ENCODE peak calls at places on chromosomes 5 and 9, in eight cellular contexts. R is left kidney; Q is T-helper 2 cell; V is GM13977; I is occipital lobe; D is amniotic epithelial cell; F is CD4-positive, alpha-beta T cell; T is GM23338. A is an unnamed sample.
A peak's percentile ranks its signal among the peaks of the same experiment; 100 is the strongest.

GRCh38 chr5:117803533-117803932 is 1184.8 kb downstream of the DTWD2 start:
- DNase-seq in R (no peak), Q (no peak), V (no peak), I (no peak), D (peak; percentile 96), F (no peak), T (no peak), A (no peak)

GRCh38 chr9:38311382-38312270 is 80.9 kb upstream of the ALDH1B1 start:
- DNase-seq in R (peak; percentile 80), Q (no peak), V (no peak), I (no peak), D (no peak), F (no peak), T (peak; percentile 32), A (no peak)

GRCh38 chr9:111161015-111161415 is 122.7 kb upstream of the LPAR1 start:
- DNase-seq in R (peak; percentile 78), Q (no peak), V (no peak), I (no peak), D (peak; percentile 65), F (no peak), T (no peak), A (no peak)

GRCh38 chr9:68446836-68447235 is 90.4 kb downstream of the PGM5 start:
- DNase-seq in R (peak; percentile 91), Q (no peak), V (no peak), I (no peak), D (no peak), F (no peak), T (no peak), A (no peak)

GRCh38 chr5:133273661-133274596 is 222.1 kb downstream of the HSPA4 start:
- DNase-seq in R (peak; percentile 44), Q (no peak), V (no peak), I (peak; percentile 36), D (peak; percentile 37), F (no peak), T (no peak), A (no peak)

GRCh38 chr9:100213730-100214477 is 114.9 kb downstream of the INVS start:
- DNase-seq in R (no peak), Q (no peak), V (no peak), I (no peak), D (peak; percentile 87), F (no peak), T (peak; percentile 56), A (no peak)

GRCh38 chr5:142664634-142665033 is 21.3 kb downstream of the FGF1 start:
- DNase-seq in R (no peak), Q (no peak), V (no peak), I (no peak), D (no peak), F (no peak), T (no peak), A (no peak)

GRCh38 chr9:4700932-4701331 is 21.6 kb downstream of the CDC37L1 start:
- DNase-seq in R (no peak), Q (no peak), V (no peak), I (no peak), D (peak; percentile 38), F (no peak), T (no peak), A (no peak)

GRCh38 chr9:83959061-83959460 is 21.0 kb downstream of the HNRNPK start:
- DNase-seq in R (peak; percentile 91), Q (no peak), V (no peak), I (no peak), D (peak; percentile 81), F (no peak), T (peak; percentile 34), A (no peak)

GRCh38 chr9:134789168-134789567 is 91.4 kb upstream of the FCN2 start:
- DNase-seq in R (no peak), Q (no peak), V (no peak), I (no peak), D (peak; percentile 25), F (no peak), T (no peak), A (no peak)

GRCh38 chr9:37967272-37967581 is 63.3 kb upstream of the SLC25A51 start:
- DNase-seq in R (no peak), Q (no peak), V (no peak), I (no peak), D (peak; percentile 52), F (no peak), T (no peak), A (no peak)

GRCh38 chr5:105230516-105230915 is 1667.9 kb upstream of the NUDT12 start:
- DNase-seq in R (no peak), Q (no peak), V (no peak), I (no peak), D (peak; percentile 85), F (no peak), T (no peak), A (no peak)

GRCh38 chr9:13281356-13282016 is 2.0 kb upstream of the MPDZ start:
- DNase-seq in R (no peak), Q (no peak), V (no peak), I (no peak), D (peak; percentile 86), F (no peak), T (no peak), A (no peak)

GRCh38 chr5:148910686-148911361 is 84.4 kb downstream of the ADRB2 start:
- DNase-seq in R (no peak), Q (no peak), V (no peak), I (no peak), D (peak; percentile 57), F (no peak), T (no peak), A (no peak)

GRCh38 chr9:132541051-132541450 is 41.4 kb upstream of the BARHL1 start:
- DNase-seq in R (no peak), Q (no peak), V (no peak), I (no peak), D (no peak), F (no peak), T (no peak), A (no peak)

GRCh38 chr5:149646564-149646963 is 65.3 kb downstream of the ARHGEF37 start:
- DNase-seq in R (peak; percentile 71), Q (no peak), V (no peak), I (no peak), D (peak; percentile 20), F (peak; percentile 13), T (no peak), A (no peak)

GRCh38 chr9:94923333-94924089 is 197.0 kb downstream of the AOPEP start:
- DNase-seq in R (no peak), Q (no peak), V (no peak), I (no peak), D (no peak), F (no peak), T (no peak), A (no peak)

GRCh38 chr5:127506616-127507015 is 10.8 kb upstream of the PRRC1 start:
- DNase-seq in R (no peak), Q (no peak), V (no peak), I (no peak), D (no peak), F (no peak), T (peak; percentile 35), A (no peak)

GRCh38 chr9:133527444-133527920 is 2.7 kb upstream of the MYMK start:
- DNase-seq in R (peak; percentile 86), Q (no peak), V (no peak), I (no peak), D (peak; percentile 33), F (no peak), T (peak; percentile 35), A (no peak)

GRCh38 chr5:149211566-149211965 is 60.1 kb upstream of the AFAP1L1 start:
- DNase-seq in R (no peak), Q (no peak), V (no peak), I (no peak), D (peak; percentile 83), F (no peak), T (no peak), A (no peak)

GRCh38 chr5:154712518-154713437 is 42.4 kb upstream of the LARP1 start:
- DNase-seq in R (peak; percentile 47), Q (no peak), V (no peak), I (no peak), D (no peak), F (no peak), T (peak; percentile 98), A (no peak)

GRCh38 chr9:126531591-126531990 is 82.1 kb upstream of the LMX1B start:
- DNase-seq in R (no peak), Q (no peak), V (no peak), I (no peak), D (no peak), F (no peak), T (no peak), A (no peak)

GRCh38 chr5:177447066-177447610 is 524 bp downstream of the PRR7 start:
- DNase-seq in R (peak; percentile 91), Q (peak; percentile 42), V (peak; percentile 91), I (peak; percentile 70), D (peak; percentile 36), F (peak; percentile 69), T (peak; percentile 86), A (peak; percentile 83)

GRCh38 chr5:21219255-21219654 is 1231.3 kb upstream of the CDH18 start:
- DNase-seq in R (peak; percentile 15), Q (no peak), V (no peak), I (no peak), D (no peak), F (no peak), T (no peak), A (no peak)

GRCh38 chr5:150540615-150541396 is 32.9 kb downstream of the NDST1 start:
- DNase-seq in R (no peak), Q (no peak), V (no peak), I (no peak), D (peak; percentile 88), F (no peak), T (no peak), A (no peak)

GRCh38 chr9:13555989-13556500 is 276.6 kb upstream of the MPDZ start:
- DNase-seq in R (no peak), Q (no peak), V (no peak), I (no peak), D (no peak), F (no peak), T (no peak), A (no peak)

GRCh38 chr9:22039258-22039657 is 30.2 kb upstream of the CDKN2B start:
- DNase-seq in R (no peak), Q (no peak), V (no peak), I (no peak), D (peak; percentile 69), F (no peak), T (no peak), A (no peak)

GRCh38 chr9:120544441-120544840 is 35.5 kb downstream of the CDK5RAP2 start:
- DNase-seq in R (no peak), Q (no peak), V (no peak), I (no peak), D (no peak), F (no peak), T (no peak), A (no peak)

GRCh38 chr9:37967681-37968080 is 63.8 kb upstream of the SLC25A51 start:
- DNase-seq in R (no peak), Q (no peak), V (no peak), I (no peak), D (no peak), F (no peak), T (no peak), A (no peak)

GRCh38 chr9:122033775-122034373 is 59.2 kb downstream of the TTLL11 start:
- DNase-seq in R (no peak), Q (no peak), V (no peak), I (no peak), D (no peak), F (no peak), T (no peak), A (no peak)